ENCODE peak calls at places on chromosomes 5 and 9, in seven cellular contexts. A, W, N, L, C, B and X are unnamed samples.

GRCh38 chr9:28177925-28178324 is 604.6 kb upstream of the C9orf72 start:
- DNase-seq in A (no peak), W (no peak), N (no peak), L (no peak), C (no peak), B (no peak), X (no peak)

GRCh38 chr9:127360205-127360604 is 36.8 kb upstream of the SLC2A8 start:
- DNase-seq in A (no peak), W (no peak), N (no peak), L (no peak), C (no peak), B (no peak), X (no peak)

GRCh38 chr5:36724429-36725332 is 118.3 kb downstream of the SLC1A3 start:
- DNase-seq in A (peak; percentile 63), W (peak; percentile 54), N (peak; percentile 25), L (no peak), C (peak; percentile 59), B (no peak), X (peak; percentile 5)

GRCh38 chr5:135880278-135880677 is 15.4 kb downstream of the IL9 start:
- DNase-seq in A (peak; percentile 23), W (no peak), N (peak; percentile 68), L (peak; percentile 3), C (no peak), B (peak; percentile 52), X (peak; percentile 25)

GRCh38 chr9:109574061-109574882 is 76.2 kb upstream of the PTPN3 start:
- DNase-seq in A (peak; percentile 9), W (peak; percentile 11), N (peak; percentile 43), L (no peak), C (no peak), B (peak; percentile 48), X (peak; percentile 68)

GRCh38 chr5:144307726-144308125 is 137.1 kb downstream of the KCTD16 start:
- DNase-seq in A (no peak), W (no peak), N (no peak), L (peak; percentile 48), C (no peak), B (peak; percentile 45), X (peak; percentile 96)

GRCh38 chr9:32580631-32581300 is 7.8 kb upstream of the NDUFB6 start:
- DNase-seq in A (no peak), W (no peak), N (no peak), L (no peak), C (no peak), B (no peak), X (peak; percentile 21)

GRCh38 chr9:34623386-34624235 is 3.3 kb upstream of the DCTN3 start:
- DNase-seq in A (no peak), W (no peak), N (no peak), L (no peak), C (no peak), B (no peak), X (no peak)

GRCh38 chr9:86685556-86685955 is 261.8 kb downstream of the GAS1 start:
- DNase-seq in A (no peak), W (no peak), N (no peak), L (no peak), C (no peak), B (no peak), X (no peak)

GRCh38 chr9:34375901-34376595 is 650 bp downstream of the MYORG start:
- DNase-seq in A (peak; percentile 82), W (peak; percentile 50), N (peak; percentile 74), L (peak; percentile 78), C (peak; percentile 66), B (peak; percentile 47), X (peak; percentile 61)

GRCh38 chr5:9405196-9405754 is 140.6 kb downstream of the SEMA5A start:
- DNase-seq in A (no peak), W (no peak), N (no peak), L (no peak), C (no peak), B (no peak), X (no peak)

GRCh38 chr5:168317521-168318147 is 26.2 kb downstream of the WWC1 start:
- DNase-seq in A (no peak), W (no peak), N (peak; percentile 95), L (no peak), C (no peak), B (no peak), X (peak; percentile 65)